ENCODE peak calls at places on chromosomes 1 and 21, in four cellular contexts. Z, V, I and M are unnamed samples. For H3K9me3 and H3K27me3, the result is how much of the 10 kb centered on the place peaks cover.

GRCh38 chr1:187001198-187001904 is 172.6 kb downstream of the PLA2G4A start:
- DNase-seq in Z (no peak), V (no peak), I (no peak), M (no peak)

GRCh38 chr21:45997495-45998275 is 16.1 kb downstream of the COL6A1 start:
- DNase-seq in Z (no peak), V (no peak), I (peak), M (no peak)

GRCh38 chr1:109263597-109264378 is 14.4 kb downstream of the CELSR2 start:
- DNase-seq in Z (peak), V (no peak), I (peak), M (peak)

GRCh38 chr1:235513495-235514366 is 9.5 kb upstream of the B3GALNT2 start:
- DNase-seq in Z (peak), V (no peak), I (no peak), M (peak)

GRCh38 chr1:108503062-108503740 is 53.1 kb downstream of the NBPF6 start:
- DNase-seq in Z (no peak), V (no peak), I (no peak), M (peak)

GRCh38 chr1:197200468-197200899 is 54.0 kb upstream of the ASPM start:
- DNase-seq in Z (no peak), V (no peak), I (no peak), M (no peak)

GRCh38 chr1:67735806-67736627 is 51.0 kb downstream of the GADD45A start:
- DNase-seq in Z (peak), V (no peak), I (peak), M (peak)

GRCh38 chr21:26982767-26983166 is 15.9 kb upstream of the ADAMTS5 start:
- DNase-seq in Z (peak), V (no peak), I (no peak), M (no peak)

GRCh38 chr1:174982971-174983689 is 16.6 kb upstream of the CACYBP start:
- DNase-seq in Z (no peak), V (no peak), I (no peak), M (peak)

GRCh38 chr1:157390646-157391045 is 161.7 kb downstream of the FCRL5 start:
- DNase-seq in Z (no peak), V (no peak), I (no peak), M (no peak)

GRCh38 chr1:43349594-43350306 is 9.0 kb upstream of the CDC20 start:
- DNase-seq in Z (no peak), V (no peak), I (no peak), M (no peak)

GRCh38 chr1:47205918-47206317 is 16.1 kb upstream of the PDZK1IP1 start:
- DNase-seq in Z (no peak), V (no peak), I (no peak), M (no peak)

GRCh38 chr1:25820247-25821111 is 725 bp downstream of the MTFR1L start:
- DNase-seq in Z (peak), V (no peak), I (peak), M (peak)

GRCh38 chr1:13820456-13820855 is 120.5 kb downstream of the PRDM2 start:
- DNase-seq in Z (no peak), V (no peak), I (no peak), M (peak)

GRCh38 chr1:20100632-20101355 is 18.5 kb downstream of the PLA2G2D start:
- DNase-seq in Z (peak), V (peak), I (no peak), M (peak)

GRCh38 chr1:94599090-94599813 is 57.7 kb upstream of the F3 start:
- DNase-seq in Z (peak), V (no peak), I (no peak), M (no peak)

GRCh38 chr1:204307334-204307883 is 52.3 kb downstream of the PLEKHA6 start:
- DNase-seq in Z (peak), V (no peak), I (no peak), M (peak)

GRCh38 chr1:60657926-60658325 is 424.4 kb upstream of the NFIA start:
- DNase-seq in Z (no peak), V (no peak), I (no peak), M (no peak)

GRCh38 chr1:199786695-199787094 is 240.8 kb upstream of the NR5A2 start:
- DNase-seq in Z (no peak), V (no peak), I (no peak), M (no peak)

GRCh38 chr1:203768158-203768725 is 3.3 kb downstream of the LAX1 start:
- DNase-seq in Z (no peak), V (no peak), I (no peak), M (no peak)

GRCh38 chr1:16162163-16162822 is 6.4 kb upstream of the EPHA2 start:
- DNase-seq in Z (no peak), V (no peak), I (no peak), M (peak)

GRCh38 chr1:205108464-205108863 is 13.3 kb downstream of the RBBP5 start:
- DNase-seq in Z (no peak), V (no peak), I (no peak), M (no peak)

GRCh38 chr1:201999625-202000238 is 10.7 kb upstream of the ELF3 start:
- DNase-seq in Z (peak), V (no peak), I (peak), M (peak)

GRCh38 chr1:38114231-38114630 is 67.6 kb upstream of the POU3F1 start:
- DNase-seq in Z (peak), V (no peak), I (peak), M (no peak)

GRCh38 chr1:117606608-117607261 is 887 bp downstream of the TENT5C start:
- DNase-seq in Z (peak), V (no peak), I (peak), M (no peak)

GRCh38 chr1:201346337-201346939 is 31.0 kb downstream of the TNNT2 start:
- DNase-seq in Z (peak), V (no peak), I (no peak), M (peak)

GRCh38 chr1:39392851-39393573 is 98.4 kb upstream of the BMP8A start:
- DNase-seq in Z (no peak), V (no peak), I (no peak), M (no peak)

GRCh38 chr1:116574581-116575291 is 3.9 kb upstream of the CD58 start:
- DNase-seq in Z (peak), V (no peak), I (peak), M (peak)

GRCh38 chr1:29864431-29865022 is 628.2 kb downstream of the PTPRU start:
- DNase-seq in Z (no peak), V (no peak), I (no peak), M (no peak)

GRCh38 chr21:24941316-24942185 is 665.7 kb downstream of the MRPL39 start:
- DNase-seq in Z (no peak), V (no peak), I (no peak), M (no peak)
- H3K9me3 ChIP-seq in Z (under half), V (under half), I (under half), M (under half)

DNA sequence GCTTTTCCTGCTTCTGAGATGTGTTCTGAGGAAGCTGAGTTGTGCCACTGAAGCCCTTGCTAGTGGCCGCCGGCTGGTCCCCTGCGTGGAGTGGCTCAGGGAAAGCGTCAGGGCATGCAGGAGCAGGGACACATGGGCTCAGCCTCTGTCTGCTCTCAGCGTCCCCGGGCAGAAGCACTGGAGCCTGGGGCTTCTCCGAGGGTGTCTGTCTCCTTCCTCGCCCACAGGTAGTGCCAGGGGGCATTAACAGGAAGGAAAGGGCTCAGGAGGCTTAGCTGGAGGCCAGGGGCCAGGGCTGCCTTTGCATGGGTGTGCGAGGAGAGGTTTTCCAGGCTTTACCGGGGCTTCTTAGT is 7.4 kb downstream of the PRDM16 start:
- DNase-seq in Z (no peak), V (no peak), I (no peak), M (no peak)
- H3K27me3 ChIP-seq in Z (under half), V (under half), I (under half), M (under half)

GRCh38 chr21:8993284-8993942 is 1528.0 kb upstream of the TPTE start:
- DNase-seq in Z (no peak), V (peak), I (no peak), M (no peak)

GRCh38 chr21:8993943-8994639 is 1527.3 kb upstream of the TPTE start:
- DNase-seq in Z (no peak), V (peak), I (no peak), M (no peak)

GRCh38 chr21:8991088-8991907 is 1530.1 kb upstream of the TPTE start:
- DNase-seq in Z (no peak), V (peak), I (no peak), M (no peak)

GRCh38 chr21:8991968-8992621 is 1529.3 kb upstream of the TPTE start:
- DNase-seq in Z (no peak), V (peak), I (no peak), M (no peak)

GRCh38 chr21:8992731-8993174 is 1528.6 kb upstream of the TPTE start:
- DNase-seq in Z (no peak), V (peak), I (peak), M (no peak)
- H3K9me3 ChIP-seq in Z (under half), V (under half), I (under half), M (under half)

GRCh38 chr1:228342627-228343210 is 63.9 kb downstream of the TRIM11 start:
- DNase-seq in Z (peak), V (no peak), I (peak), M (peak)
- H3K27me3 ChIP-seq in Z (under half), V (under half), I (under half), M (under half)